ENCODE peak calls at places on chromosomes 5 and 9, in six cellular contexts. Q is B cell; B is stimulated activated CD4-positive, alpha-beta T cell treated with anti-CD3 and anti-CD28 coated beads, Interleukin-4, amount 100 ng/mL, for 1 hour; Z is nucleus accumbens; S is GM12891; W is adrenal gland. Y is an unnamed sample.

GRCh38 chr5:124888050-124888506 is 141.6 kb upstream of the ZNF608 start:
- DNase-seq in W (no peak), Q (no peak), B (no peak), Z (no peak), S (no peak), Y (no peak)

GRCh38 chr5:32520995-32521394 is 64.4 kb upstream of the SUB1 start:
- DNase-seq in B (no peak), Q (no peak), S (no peak), W (no peak), Z (no peak), Y (no peak)

GRCh38 chr5:124963236-124963929 is 216.9 kb upstream of the ZNF608 start:
- DNase-seq in S (no peak), B (no peak), W (no peak), Q (no peak), Z (no peak), Y (peak)

GRCh38 chr9:92061184-92061583 is 54.0 kb downstream of the SPTLC1 start:
- DNase-seq in B (no peak), S (no peak), Z (no peak), Q (no peak), W (no peak), Y (no peak)

GRCh38 chr9:82106536-82106935 is 118.0 kb downstream of the SPATA31D1 start:
- DNase-seq in W (no peak), B (no peak), Q (no peak), S (no peak), Z (no peak), Y (no peak)

GRCh38 chr5:110517396-110517795 is 209.1 kb downstream of the TMEM232 start:
- DNase-seq in B (no peak), Z (no peak), W (no peak), Q (no peak), S (no peak), Y (no peak)

GRCh38 chr9:15139467-15139866 is 167.5 kb downstream of the TTC39B start:
- DNase-seq in B (no peak), Q (no peak), W (no peak), S (no peak), Z (no peak), Y (peak)

GRCh38 chr9:108640211-108640610 is 215.6 kb downstream of the ACTL7B start:
- DNase-seq in B (no peak), Q (no peak), Z (no peak), W (no peak), S (no peak), Y (no peak)

GRCh38 chr5:77797133-77797532 is 21.0 kb upstream of the TBCA start:
- DNase-seq in B (no peak), Z (no peak), Q (no peak), S (no peak), W (no peak), Y (no peak)

GRCh38 chr9:87603854-87604490 is 106.3 kb downstream of the DAPK1 start:
- DNase-seq in Z (no peak), S (no peak), B (no peak), Q (no peak), W (no peak), Y (no peak)

GRCh38 chr9:136671646-136672430 is 9.1 kb downstream of the EGFL7 start:
- DNase-seq in Q (peak), S (peak), Z (no peak), W (no peak), B (peak), Y (peak)

GRCh38 chr5:81590498-81591384 is 160.2 kb downstream of the SSBP2 start:
- DNase-seq in Q (no peak), B (no peak), W (no peak), S (no peak), Z (no peak), Y (peak)

GRCh38 chr9:24939099-24939850 is 393.6 kb upstream of the IZUMO3 start:
- DNase-seq in S (no peak), Q (no peak), Z (no peak), B (no peak), W (no peak), Y (no peak)

GRCh38 chr9:133715295-133715865 is 22.8 kb downstream of the SARDH start:
- DNase-seq in Q (no peak), W (peak), B (no peak), S (no peak), Z (no peak), Y (peak)

GRCh38 chr5:132476853-132477729 is 13.5 kb downstream of the IRF1 start:
- DNase-seq in S (no peak), B (no peak), W (peak), Z (no peak), Q (no peak), Y (no peak)

GRCh38 chr5:108093186-108093585 is 288.7 kb downstream of the FBXL17 start:
- DNase-seq in Q (no peak), W (no peak), B (no peak), S (no peak), Z (no peak), Y (peak)

Y was measured in cardiac fibroblast.